ENCODE peak calls at places on chromosomes 12 and 14, in nine cellular contexts. U is testis, J is fibroblast of lung, X is fibroblast of villous mesenchyme, Z is GM23338, L is prostate gland, I is heart left ventricle, F is tibial artery, D is neural progenitor cell. V is an unnamed sample.

GRCh38 chr12:56162468-56163290 is 4.5 kb downstream of the MYL6 start:
- DNase-seq in J (no peak), I (no peak), L (no peak), F (no peak), U (no peak), X (no peak), D (peak; percentile 29), Z (peak; percentile 64), V (no peak)

GRCh38 chr12:56256326-56256960 is 1.7 kb downstream of the ANKRD52 start:
- DNase-seq in F (no peak), X (no peak), U (no peak), L (no peak), I (no peak), Z (peak; percentile 40), D (peak; percentile 27), J (no peak), V (no peak)

GRCh38 chr14:99793213-99794155 is at the start of gene EML1:
- DNase-seq in F (peak; percentile 91), D (peak; percentile 96), U (peak; percentile 88), Z (peak; percentile 88), X (peak; percentile 79), J (peak; percentile 79), L (peak; percentile 75), I (peak; percentile 89), V (peak; percentile 20)

GRCh38 chr12:5718680-5719079 is 226.4 kb downstream of the ANO2 start:
- DNase-seq in L (no peak), X (no peak), D (no peak), I (peak; percentile 62), U (no peak), Z (no peak), J (no peak), F (no peak), V (no peak)

GRCh38 chr14:26281280-26281998 is 316.4 kb downstream of the NOVA1 start:
- DNase-seq in L (no peak), X (peak; percentile 65), J (peak; percentile 77), I (no peak), F (no peak), Z (peak; percentile 75), D (no peak), U (no peak), V (peak; percentile 83)

GRCh38 chr12:56833780-56834179 is 70.7 kb downstream of the HSD17B6 start:
- DNase-seq in U (no peak), L (no peak), F (no peak), I (no peak), D (no peak), Z (no peak), X (peak; percentile 3), J (no peak), V (peak; percentile 17)

GRCh38 chr14:54652188-54652889 is 85.4 kb downstream of the SAMD4A start:
- DNase-seq in D (peak; percentile 65), L (peak; percentile 76), U (peak; percentile 91), F (peak; percentile 93), X (peak; percentile 100), J (peak; percentile 99), Z (peak; percentile 97), I (peak; percentile 90), V (peak; percentile 96)

GRCh38 chr12:26121841-26122680 is 2.8 kb downstream of the BHLHE41 start:
- DNase-seq in J (no peak), L (no peak), F (peak; percentile 68), D (peak; percentile 74), I (peak; percentile 54), Z (peak; percentile 51), X (no peak), U (no peak), V (no peak)

GRCh38 chr14:93114068-93114710 is 1.5 kb downstream of the ITPK1 start:
- DNase-seq in D (peak; percentile 26), U (no peak), J (no peak), L (no peak), I (no peak), Z (peak; percentile 33), X (no peak), F (no peak), V (peak; percentile 14)

GRCh38 chr12:46555379-46555778 is 182.8 kb upstream of the SLC38A2 start:
- DNase-seq in L (no peak), U (no peak), X (peak; percentile 95), D (no peak), F (no peak), I (no peak), Z (no peak), J (peak; percentile 93), V (peak; percentile 84)

GRCh38 chr14:66746316-66747006 is 238.5 kb downstream of the GPHN start:
- DNase-seq in F (no peak), D (peak; percentile 39), U (peak; percentile 53), Z (peak; percentile 57), L (no peak), J (peak; percentile 71), I (no peak), X (peak; percentile 47), V (peak; percentile 59)

GRCh38 chr14:80567905-80568512 is 356.7 kb upstream of the DIO2 start:
- DNase-seq in J (no peak), F (no peak), Z (no peak), L (no peak), X (peak; percentile 25), U (no peak), D (no peak), I (no peak), V (peak; percentile 97)

GRCh38 chr12:132064641-132065040 is 79.5 kb downstream of the DDX51 start:
- DNase-seq in Z (no peak), J (no peak), D (no peak), X (no peak), U (no peak), L (no peak), I (no peak), F (no peak), V (no peak)

GRCh38 chr12:76530531-76530930 is 29.0 kb downstream of the OSBPL8 start:
- DNase-seq in Z (no peak), L (no peak), I (no peak), X (no peak), U (no peak), F (no peak), J (no peak), D (no peak), V (no peak)

GRCh38 chr12:121456551-121456950 is 56.6 kb downstream of the RNF34 start:
- DNase-seq in U (no peak), I (no peak), J (no peak), X (no peak), Z (no peak), D (no peak), L (no peak), F (no peak), V (no peak)

GRCh38 chr12:49974231-49974675 is 1.5 kb downstream of the AQP6 start:
- DNase-seq in L (no peak), Z (peak; percentile 58), D (peak; percentile 75), I (peak; percentile 80), U (peak; percentile 80), J (peak; percentile 78), X (peak; percentile 77), F (peak; percentile 76), V (peak; percentile 30)

GRCh38 chr12:111193511-111193910 is 175.4 kb downstream of the PHETA1 start:
- DNase-seq in X (no peak), L (no peak), J (no peak), D (no peak), F (no peak), U (no peak), I (no peak), Z (no peak), V (no peak)

GRCh38 chr12:62799126-62799736 is 135.7 kb downstream of the PPM1H start:
- DNase-seq in L (peak; percentile 60), J (peak; percentile 75), Z (peak; percentile 97), I (peak; percentile 53), U (peak; percentile 77), D (peak; percentile 92), X (peak; percentile 64), F (no peak), V (peak; percentile 56)

GRCh38 chr14:24710403-24711063 is 76.5 kb upstream of the GZMB start:
- DNase-seq in Z (peak; percentile 78), U (peak; percentile 82), X (peak; percentile 64), I (peak; percentile 45), F (no peak), L (peak; percentile 40), J (peak; percentile 69), D (peak; percentile 68), V (peak; percentile 44)

DNA sequence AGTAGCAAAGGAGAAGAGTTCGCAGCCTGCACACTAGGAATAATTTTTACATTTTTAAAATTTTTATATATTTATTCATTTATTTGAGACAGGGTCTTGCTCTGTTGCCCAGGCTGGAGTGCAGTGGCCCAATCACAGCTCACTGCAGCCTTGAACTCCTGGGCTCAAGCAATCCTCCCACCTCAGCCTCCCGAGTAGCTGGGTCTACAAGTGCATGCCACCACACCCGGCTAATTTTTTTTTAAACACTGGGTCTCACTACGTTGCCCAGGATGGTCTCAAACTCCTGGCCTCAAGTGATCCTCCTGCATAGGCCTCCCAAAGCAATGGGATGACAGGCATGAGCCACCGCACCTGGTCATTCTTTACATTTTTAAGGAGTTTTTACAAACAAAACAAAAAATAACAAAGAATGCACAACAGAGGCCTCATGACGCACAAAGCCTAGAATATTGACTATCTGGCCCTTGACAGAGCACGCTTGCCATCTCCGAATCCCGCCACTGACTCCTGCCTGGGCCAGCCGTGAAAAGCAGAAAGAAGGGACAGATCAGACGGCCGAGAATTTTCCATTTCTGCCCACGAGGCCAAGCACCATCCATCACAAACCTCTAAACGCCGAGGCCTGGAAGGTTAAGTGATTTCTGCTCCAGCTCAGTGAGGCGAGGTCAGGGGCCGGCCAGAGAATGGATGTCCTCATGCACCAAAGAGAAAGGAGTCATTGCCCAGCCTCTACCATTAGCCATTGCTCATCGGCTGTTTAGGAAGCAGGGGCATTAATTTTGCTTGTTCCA is 120.0 kb downstream of the SCARB1 start:
- DNase-seq in J (no peak), Z (no peak), F (no peak), D (no peak), L (no peak), X (no peak), U (no peak), I (no peak), V (no peak)
- TF ChIP-seq CTCF in J (no peak), Z (no peak), F (no peak), D (no peak), L (no peak), X (no peak), U (no peak), I (no peak), V (no peak)

GRCh38 chr14:68549966-68550705 is 242.7 kb downstream of the ZFP36L1 start:
- DNase-seq in J (peak; percentile 58), D (no peak), I (no peak), U (no peak), F (no peak), L (peak; percentile 41), Z (peak; percentile 12), X (peak; percentile 94), V (peak; percentile 53)
- H3K4me3 ChIP-seq in J (no peak overlapping the region), D (no peak overlapping the region), I (no peak overlapping the region), U (no peak overlapping the region), F (no peak overlapping the region), L (no peak overlapping the region), Z (no peak overlapping the region), X (no peak overlapping the region), V (no peak overlapping the region)

DNA sequence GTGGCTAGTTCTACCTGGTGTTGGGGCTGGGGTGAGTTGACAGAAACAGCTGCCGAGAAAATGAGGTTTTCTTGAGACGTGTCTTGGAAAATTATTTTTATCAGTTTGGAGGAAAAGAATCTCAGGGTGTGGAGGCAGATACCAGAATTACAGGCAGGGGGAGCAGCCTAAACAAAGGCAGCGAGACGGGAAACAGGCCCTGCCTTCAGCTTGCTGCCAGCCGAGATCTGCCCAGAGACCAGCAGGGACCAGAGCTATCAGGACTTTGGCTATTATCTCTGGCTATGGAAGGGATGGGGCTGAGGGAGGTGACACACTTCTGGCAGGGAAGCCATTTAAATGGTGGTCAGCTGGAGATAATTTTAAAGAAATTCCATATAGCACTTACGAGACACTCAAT is 25.7 kb downstream of the SYNDIG1L start:
- DNase-seq in J (peak; percentile 4), U (no peak), F (peak; percentile 32), I (no peak), X (peak; percentile 6), L (no peak), D (peak; percentile 53), Z (peak; percentile 73), V (no peak)
- TF ChIP-seq CTCF in J (peak; percentile 15), U (no peak), F (no peak), I (no peak), X (peak; percentile 30), L (no peak), D (no peak), Z (peak; percentile 47), V (no peak)

GRCh38 chr12:11653215-11653753 is 3.8 kb downstream of the ETV6 start:
- DNase-seq in J (peak; percentile 23), Z (no peak), L (no peak), X (no peak), U (no peak), I (peak; percentile 38), D (no peak), F (no peak), V (no peak)
- H3K4me3 ChIP-seq in J (peak overlapping the region; percentile 75), Z (no peak overlapping the region), L (no peak overlapping the region), X (no peak overlapping the region), U (no peak overlapping the region), I (peak overlapping the region; percentile 72), D (no peak overlapping the region), F (peak overlapping the region; percentile 88), V (no peak overlapping the region)